ENCODE peak calls at places on chromosome 9, in nine cellular contexts. I is mesendoderm; H is naive thymus-derived CD4-positive, alpha-beta T cell; S is fibroblast of lung; B is GM23248; A is endothelial cell of umbilical vein; F is PC-9; W is spleen; T is adrenal gland. X is an unnamed sample. For H3K4me1, the result is how much of the 10 kb centered on the place peaks cover.

GRCh38 chr9:10674586-10674985 is 61.8 kb upstream of the PTPRD start:
- DNase-seq in I (peak), H (no peak), S (no peak), B (no peak), A (no peak), F (no peak), W (no peak), T (no peak), X (no peak)

GRCh38 chr9:98916660-98917059 is 27.0 kb upstream of the COL15A1 start:
- DNase-seq in I (peak), H (no peak), S (peak), B (no peak), A (no peak), F (no peak), W (no peak), T (peak), X (no peak)

GRCh38 chr9:97528529-97529230 is 27.2 kb downstream of the TMOD1 start:
- DNase-seq in I (peak), H (no peak), S (no peak), B (no peak), A (no peak), F (peak), W (no peak), T (no peak), X (no peak)

GRCh38 chr9:22238809-22239684 is 207.6 kb upstream of the DMRTA1 start:
- DNase-seq in I (peak), H (peak), S (peak), B (peak), A (peak), F (no peak), W (no peak), T (peak), X (peak)

GRCh38 chr9:85213650-85214607 is 527.8 kb downstream of the AGTPBP1 start:
- DNase-seq in I (peak), H (no peak), S (no peak), B (no peak), A (no peak), F (no peak), W (no peak), T (no peak), X (no peak)

GRCh38 chr9:98226516-98226915 is 28.9 kb downstream of the TBC1D2 start:
- DNase-seq in I (no peak), H (no peak), S (no peak), B (peak), A (no peak), F (no peak), W (no peak), T (no peak), X (peak)

GRCh38 chr9:132099741-132100407 is 20.2 kb upstream of the MED27 start:
- DNase-seq in I (no peak), H (no peak), S (peak), B (no peak), A (no peak), F (no peak), W (no peak), T (no peak), X (no peak)

GRCh38 chr9:25709941-25710340 is 31.7 kb upstream of the TUSC1 start:
- DNase-seq in I (no peak), H (no peak), S (no peak), B (no peak), A (no peak), F (no peak), W (no peak), T (no peak), X (no peak)

GRCh38 chr9:138103111-138103823 is 225.7 kb downstream of the CACNA1B start:
- DNase-seq in I (no peak), H (no peak), S (no peak), B (no peak), A (no peak), F (no peak), W (peak), T (no peak), X (no peak)

GRCh38 chr9:9552665-9553064 is 1060.1 kb downstream of the PTPRD start:
- DNase-seq in I (no peak), H (no peak), S (no peak), B (no peak), A (no peak), F (no peak), W (no peak), T (no peak), X (no peak)

GRCh38 chr9:89183146-89183545 is 4.5 kb upstream of the SHC3 start:
- DNase-seq in I (no peak), H (no peak), S (no peak), B (no peak), A (no peak), F (no peak), W (no peak), T (no peak), X (no peak)

GRCh38 chr9:78605029-78605930 is 308.4 kb downstream of the PSAT1 start:
- DNase-seq in I (peak), H (no peak), S (peak), B (no peak), A (peak), F (no peak), W (no peak), T (no peak), X (no peak)

GRCh38 chr9:18721267-18722079 is 247.5 kb downstream of the ADAMTSL1 start:
- DNase-seq in I (no peak), H (no peak), S (no peak), B (peak), A (no peak), F (no peak), W (no peak), T (no peak), X (no peak)

GRCh38 chr9:137463931-137464290 is 4.8 kb upstream of the NSMF start:
- DNase-seq in I (no peak), H (no peak), S (no peak), B (no peak), A (no peak), F (no peak), W (no peak), T (no peak), X (no peak)

GRCh38 chr9:19229725-19230355 is 653 bp upstream of the DENND4C start:
- DNase-seq in I (peak), H (peak), S (no peak), B (peak), A (peak), F (peak), W (peak), T (peak), X (peak)

GRCh38 chr9:95514402-95514801 is 2.4 kb downstream of the PTCH1 start:
- DNase-seq in I (no peak), H (no peak), S (no peak), B (no peak), A (no peak), F (no peak), W (no peak), T (no peak), X (no peak)

GRCh38 chr9:132748450-132748849 is 78.2 kb downstream of the GTF3C4 start:
- DNase-seq in I (no peak), H (no peak), S (no peak), B (peak), A (no peak), F (no peak), W (peak), T (no peak), X (no peak)

GRCh38 chr9:131772940-131773339 is 33.1 kb upstream of the RAPGEF1 start:
- DNase-seq in I (no peak), H (no peak), S (no peak), B (no peak), A (no peak), F (no peak), W (no peak), T (no peak), X (no peak)

GRCh38 chr9:32589083-32589713 is 16.2 kb upstream of the NDUFB6 start:
- DNase-seq in I (peak), H (peak), S (peak), B (peak), A (peak), F (peak), W (no peak), T (peak), X (peak)

DNA sequence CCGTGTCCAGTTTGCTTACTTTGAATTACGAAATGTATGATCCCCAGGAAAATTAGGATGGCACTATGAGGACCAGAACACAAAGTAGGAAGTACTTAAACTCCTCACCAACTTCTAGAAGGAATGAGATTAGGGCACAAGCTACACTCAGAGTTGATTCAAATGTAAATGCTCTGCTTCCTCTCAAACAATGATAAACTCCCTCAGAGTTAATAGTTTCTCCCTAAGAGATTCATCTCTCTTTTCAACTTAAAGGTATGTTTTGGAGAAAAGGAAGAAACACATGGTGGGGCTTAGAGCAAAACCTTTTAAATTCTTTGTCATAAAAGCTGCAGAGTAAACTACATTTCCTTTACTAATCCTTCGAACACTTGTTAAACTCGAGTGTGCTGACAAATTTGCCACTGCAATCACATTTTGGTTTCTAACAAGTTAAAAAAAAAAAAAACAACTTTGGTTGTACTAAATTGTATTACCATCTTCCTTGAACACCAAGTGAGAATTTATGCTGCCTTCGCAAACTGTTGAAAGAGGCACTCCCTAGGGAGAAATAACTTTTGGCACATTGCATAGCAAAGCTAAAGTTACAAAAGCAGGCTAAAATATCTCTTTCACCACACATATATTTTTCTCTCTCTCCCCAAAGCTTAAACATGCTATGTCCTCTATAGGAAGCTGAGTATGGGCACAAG is 66.6 kb downstream of the DENND1A start:
- DNase-seq in I (peak), H (no peak), S (no peak), B (peak), A (no peak), F (no peak), W (no peak), T (no peak), X (no peak)
- H3K27ac ChIP-seq in I (peak), H (no peak), S (no peak), B (no peak), A (no peak), F (no peak), W (no peak), T (no peak), X (no peak)

GRCh38 chr9:113580041-113580953 is 116.8 kb downstream of the RGS3 start:
- DNase-seq in I (no peak), H (peak), S (peak), B (peak), A (peak), F (peak), W (peak), T (peak), X (peak)
- H3K4me1 ChIP-seq in I (under half), H (under half), S (under half), B (half or more), A (under half), F (half or more), W (half or more), T (under half), X (under half)

DNA sequence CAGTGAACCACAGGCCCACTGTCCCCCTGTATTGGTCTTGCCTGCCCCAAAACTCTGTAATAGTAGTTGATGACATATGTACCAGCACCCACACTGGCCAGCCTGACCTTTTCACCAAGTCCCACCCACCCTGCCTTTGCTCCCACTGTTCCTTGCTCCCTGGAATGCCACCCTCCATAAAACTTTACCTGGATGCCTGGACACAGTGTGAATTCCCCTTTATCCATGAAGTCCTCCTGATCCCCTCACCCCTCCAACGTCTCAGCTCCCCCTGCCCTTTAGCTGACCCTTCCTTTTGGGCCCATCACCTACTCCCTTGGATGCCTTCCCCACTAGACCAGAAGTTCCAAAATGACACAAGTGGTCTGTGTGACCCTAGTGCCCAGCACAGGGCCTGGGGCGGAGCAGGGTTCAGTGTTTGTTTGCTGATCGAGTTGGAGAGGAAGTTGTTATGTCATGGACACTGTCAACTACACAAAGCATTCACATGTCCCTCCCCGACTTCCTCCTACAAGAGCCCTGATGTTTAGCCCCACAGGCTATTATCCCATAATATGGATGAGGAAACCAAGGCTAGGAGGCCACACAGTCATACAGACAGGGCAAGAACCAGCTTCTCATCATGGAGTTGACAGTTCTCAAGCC is 16.1 kb downstream of the AMBP start:
- DNase-seq in I (no peak), H (no peak), S (no peak), B (no peak), A (no peak), F (no peak), W (peak), T (no peak), X (peak)
- H3K27ac ChIP-seq in I (no peak), H (no peak), S (no peak), B (no peak), A (no peak), F (no peak), W (no peak), T (no peak), X (no peak)

GRCh38 chr9:121357011-121357410 is 13.0 kb downstream of the STOM start:
- DNase-seq in I (no peak), H (no peak), S (no peak), B (no peak), A (peak), F (no peak), W (no peak), T (no peak), X (peak)
- H3K4me1 ChIP-seq in I (under half), H (half or more), S (under half), B (under half), A (half or more), F (under half), W (half or more), T (under half), X (under half)

DNA sequence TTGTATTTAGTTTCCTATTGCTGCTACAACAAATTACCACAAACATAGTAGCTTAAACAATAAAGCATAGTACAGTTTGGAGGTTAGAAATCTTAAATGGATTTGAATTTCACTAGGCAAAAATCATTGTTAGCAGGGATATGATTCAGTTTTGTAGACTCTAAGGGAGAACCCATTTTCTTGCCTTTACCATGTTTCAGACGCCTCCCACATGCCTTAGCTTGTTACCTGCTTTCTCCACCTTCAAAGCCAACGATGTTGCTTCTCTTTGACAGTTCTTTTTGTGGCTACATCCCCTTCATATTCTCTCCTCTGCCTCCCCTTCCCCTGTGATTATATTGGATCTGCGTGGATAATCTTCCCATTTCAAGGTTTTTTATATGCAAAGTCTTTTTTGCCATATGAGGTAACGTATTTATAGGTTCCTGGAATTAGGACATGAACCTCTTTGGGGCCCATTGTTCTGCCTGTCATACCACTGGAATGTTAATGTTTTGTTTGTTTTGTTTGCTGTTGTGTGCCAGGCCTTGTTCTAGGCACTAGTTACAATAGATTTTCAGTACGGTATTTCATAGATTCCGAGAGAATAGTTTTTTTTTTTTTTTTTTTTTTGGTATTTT is 54.1 kb downstream of the UHRF2 start:
- DNase-seq in I (no peak), H (no peak), S (no peak), B (no peak), A (peak), F (no peak), W (no peak), T (no peak), X (no peak)
- H3K27ac ChIP-seq in I (no peak), H (no peak), S (no peak), B (no peak), A (peak), F (no peak), W (no peak), T (no peak), X (no peak)

DNA sequence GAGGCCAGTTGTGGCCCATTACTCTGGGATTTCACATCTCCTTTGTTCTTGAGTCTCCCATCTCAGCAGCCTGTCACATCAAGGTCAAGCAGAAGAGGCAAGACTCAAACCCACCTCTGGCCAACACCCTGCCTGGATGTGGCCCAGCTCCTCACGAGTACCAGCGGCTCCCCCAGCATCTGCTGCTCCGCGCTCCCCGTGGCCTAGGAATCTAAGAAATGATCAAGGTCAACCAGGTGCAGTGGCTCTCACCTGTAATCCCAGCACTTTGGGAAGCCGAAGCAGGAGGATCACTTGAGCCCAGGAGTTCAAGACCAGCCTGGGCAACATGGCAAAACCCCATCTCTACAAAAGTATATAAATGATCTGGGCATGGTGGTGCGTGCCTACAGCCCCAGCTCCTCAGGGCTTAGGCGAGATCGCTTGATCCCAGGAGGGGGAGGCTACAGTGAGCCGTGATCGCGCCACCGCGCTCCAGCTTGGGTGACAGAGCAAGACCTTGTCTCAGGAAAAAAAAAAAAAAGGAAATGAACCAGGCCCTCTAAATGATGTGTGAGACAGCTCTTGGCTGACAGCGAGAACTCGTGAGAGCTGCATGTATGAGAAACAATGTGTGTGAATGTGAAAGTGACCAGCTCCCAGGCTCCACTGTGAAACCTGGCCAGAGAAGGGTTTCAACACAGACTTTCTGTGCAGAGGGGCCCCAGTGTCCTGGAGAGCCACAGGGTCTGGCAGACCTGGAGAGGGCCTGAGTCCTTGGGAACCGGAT is 61.6 kb upstream of the ANGPTL2 start:
- DNase-seq in I (peak), H (no peak), S (no peak), B (peak), A (peak), F (no peak), W (peak), T (no peak), X (no peak)
- H3K4me1 ChIP-seq in I (under half), H (under half), S (under half), B (under half), A (under half), F (under half), W (under half), T (under half), X (under half)

GRCh38 chr9:35813434-35814105 is 1.3 kb downstream of the HINT2 start:
- DNase-seq in I (peak), H (no peak), S (peak), B (peak), A (peak), F (no peak), W (no peak), T (no peak), X (peak)
- H3K27ac ChIP-seq in I (no peak), H (peak), S (peak), B (peak), A (no peak), F (peak), W (peak), T (peak), X (peak)

GRCh38 chr9:30476826-30477225 is 1907.6 kb upstream of the ACO1 start:
- DNase-seq in I (no peak), H (no peak), S (no peak), B (no peak), A (no peak), F (no peak), W (no peak), T (no peak), X (no peak)
- H3K4me1 ChIP-seq in I (under half), H (under half), S (under half), B (under half), A (under half), F (under half), W (under half), T (under half), X (under half)

GRCh38 chr9:15328946-15329345 is 21.9 kb upstream of the TTC39B start:
- DNase-seq in I (no peak), H (no peak), S (no peak), B (no peak), A (no peak), F (no peak), W (no peak), T (no peak), X (no peak)

GRCh38 chr9:15329539-15330109 is 22.6 kb upstream of the TTC39B start:
- DNase-seq in I (peak), H (no peak), S (no peak), B (no peak), A (no peak), F (no peak), W (no peak), T (no peak), X (no peak)

GRCh38 chr9:15333376-15333881 is 26.4 kb upstream of the TTC39B start:
- DNase-seq in I (no peak), H (no peak), S (no peak), B (no peak), A (no peak), F (no peak), W (no peak), T (no peak), X (peak)

DNA sequence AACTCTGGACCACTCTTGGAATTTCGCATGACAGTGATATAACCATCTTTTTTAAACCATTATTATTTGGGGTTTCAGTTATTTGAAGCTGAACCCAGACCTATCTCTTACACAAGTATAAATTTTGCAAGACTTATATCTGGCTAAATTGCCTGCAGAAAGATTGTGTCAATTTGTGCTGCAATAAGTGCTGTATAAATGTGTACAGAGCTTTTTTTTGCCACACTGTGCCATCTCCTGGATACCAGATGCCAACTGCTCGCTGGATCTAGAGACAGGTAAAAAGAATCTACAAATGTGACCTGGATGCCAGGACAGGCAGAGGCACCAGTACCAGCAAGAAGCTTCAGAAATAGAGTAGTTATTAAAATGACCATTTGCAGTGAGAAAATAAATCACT is 25.9 kb upstream of the TTC39B start:
- DNase-seq in I (no peak), H (no peak), S (no peak), B (no peak), A (no peak), F (no peak), W (no peak), T (no peak), X (no peak)
- H3K27ac ChIP-seq in I (no peak), H (no peak), S (no peak), B (no peak), A (no peak), F (no peak), W (no peak), T (no peak), X (peak)

X was measured in small intestine.